ENCODE peak calls at places on chromosomes 6 and 20, in seven cellular contexts. X is H9, A is IMR-90, P is mesenchymal stem cell, J is mesendoderm, H is H1, D is trophoblast cell. F is an unnamed sample. For H3K79me1, the result is how much of the 10 kb centered on the place peaks cover.

GRCh38 chr20:22686097-22686496 is 101.7 kb upstream of the FOXA2 start:
- DNase-seq in X (peak), D (peak), J (peak), A (peak), H (peak), P (peak), F (no peak)

GRCh38 chr6:44806656-44807055 is 419.1 kb downstream of the CDC5L start:
- DNase-seq in A (no peak), J (no peak), X (no peak), H (no peak), P (no peak), D (no peak), F (no peak)

GRCh38 chr6:46271107-46271506 is 100.3 kb upstream of the ENPP5 start:
- DNase-seq in P (no peak), X (no peak), J (no peak), H (no peak), A (no peak), D (no peak), F (no peak)

GRCh38 chr6:107658920-107659879 is 164.9 kb downstream of the SCML4 start:
- DNase-seq in J (no peak), H (no peak), A (peak), P (peak), X (no peak), D (no peak), F (no peak)

GRCh38 chr6:3390698-3391097 is 66.2 kb downstream of the SLC22A23 start:
- DNase-seq in P (no peak), X (no peak), H (no peak), J (no peak), D (no peak), A (peak), F (no peak)

GRCh38 chr6:85402922-85403321 is 47.0 kb upstream of the NT5E start:
- DNase-seq in P (no peak), D (peak), J (no peak), H (no peak), A (no peak), X (no peak), F (no peak)

GRCh38 chr6:43972915-43973304 is 154.3 kb downstream of the MRPL14 start:
- DNase-seq in A (peak), J (no peak), X (peak), P (peak), H (no peak), D (no peak), F (no peak)

GRCh38 chr6:22296936-22297335 is at the start of gene PRL:
- DNase-seq in X (no peak), P (no peak), J (no peak), D (no peak), H (no peak), A (no peak), F (no peak)

GRCh38 chr6:100257661-100258395 is 206.9 kb downstream of the SIM1 start:
- DNase-seq in P (peak), A (peak), D (peak), X (no peak), H (no peak), J (peak), F (peak)

GRCh38 chr20:13788167-13788834 is 3.5 kb downstream of the NDUFAF5 start:
- DNase-seq in P (peak), X (peak), H (no peak), J (peak), D (peak), A (peak), F (peak)

GRCh38 chr6:26215200-26216014 is 128.2 kb downstream of the HFE start:
- DNase-seq in J (peak), H (peak), X (no peak), D (peak), A (peak), P (peak), F (no peak)

GRCh38 chr6:151209071-151209831 is 30.5 kb upstream of the AKAP12 start:
- DNase-seq in X (no peak), A (peak), D (no peak), J (no peak), P (peak), H (no peak), F (no peak)

GRCh38 chr6:20147469-20147868 is 64.8 kb downstream of the MBOAT1 start:
- DNase-seq in H (no peak), P (no peak), A (no peak), J (no peak), X (no peak), D (no peak), F (no peak)

GRCh38 chr20:760751-761417 is 7.4 kb downstream of the SLC52A3 start:
- DNase-seq in P (no peak), H (peak), A (no peak), D (peak), X (peak), J (peak), F (peak)

GRCh38 chr6:24274441-24275083 is 83.3 kb downstream of the DCDC2 start:
- DNase-seq in D (peak), J (peak), P (peak), A (peak), H (no peak), X (no peak), F (no peak)

GRCh38 chr6:165098165-165098564 is 211.2 kb downstream of the C6orf118 start:
- DNase-seq in P (no peak), D (peak), A (no peak), J (peak), X (no peak), H (no peak), F (no peak)

GRCh38 chr6:150465610-150466009 is 96.8 kb downstream of the IYD start:
- DNase-seq in J (no peak), A (no peak), X (no peak), P (no peak), H (no peak), D (no peak), F (no peak)

GRCh38 chr6:45082091-45082490 is 246.0 kb upstream of the RUNX2 start:
- DNase-seq in J (no peak), P (no peak), X (no peak), D (no peak), H (no peak), A (no peak), F (no peak)

GRCh38 chr6:138250513-138251247 is 32.4 kb upstream of the PBOV1 start:
- DNase-seq in D (peak), J (no peak), X (no peak), H (no peak), P (peak), A (peak), F (no peak)

GRCh38 chr20:30811896-30812671 is 445.4 kb upstream of the DEFB115 start:
- DNase-seq in H (peak), A (peak), D (peak), X (peak), J (peak), P (no peak), F (peak)

GRCh38 chr20:32634041-32634805 is 39.5 kb downstream of the C20orf203 start:
- DNase-seq in A (peak), J (no peak), H (no peak), D (no peak), X (no peak), P (no peak), F (no peak)

GRCh38 chr20:33423141-33423834 is 20.3 kb downstream of the SNTA1 start:
- DNase-seq in D (no peak), P (peak), X (no peak), J (no peak), H (no peak), A (peak), F (no peak)

GRCh38 chr6:166462461-166463135 is 79.9 kb upstream of the MPC1 start:
- DNase-seq in J (no peak), A (no peak), P (no peak), H (no peak), X (no peak), D (no peak), F (no peak)

GRCh38 chr6:84740385-84740784 is 24.0 kb downstream of the TBX18 start:
- DNase-seq in A (no peak), X (no peak), D (no peak), P (no peak), H (no peak), J (no peak), F (no peak)

GRCh38 chr20:11451793-11452291 is 465.9 kb upstream of the BTBD3 start:
- DNase-seq in P (no peak), D (no peak), X (peak), J (peak), A (peak), H (no peak), F (peak)

GRCh38 chr20:25247666-25248500 is at the start of gene PYGB:
- DNase-seq in J (peak), X (peak), H (peak), P (peak), D (peak), A (peak), F (peak)

GRCh38 chr6:56579155-56579851 is 63.4 kb downstream of the DST start:
- DNase-seq in J (no peak), A (peak), D (no peak), P (no peak), H (no peak), X (no peak), F (no peak)

GRCh38 chr20:50089787-50090177 is 23.2 kb downstream of the UBE2V1 start:
- DNase-seq in P (no peak), J (no peak), D (no peak), H (no peak), A (no peak), X (no peak), F (no peak)

GRCh38 chr20:50093240-50093639 is 19.7 kb downstream of the UBE2V1 start:
- DNase-seq in A (no peak), X (no peak), P (no peak), H (no peak), J (no peak), D (peak), F (no peak)

GRCh38 chr20:50095476-50096078 is 17.4 kb downstream of the UBE2V1 start:
- DNase-seq in A (no peak), P (no peak), X (no peak), H (no peak), D (no peak), J (no peak), F (no peak)

GRCh38 chr20:50094522-50094921 is 18.4 kb downstream of the UBE2V1 start:
- DNase-seq in X (no peak), A (no peak), P (no peak), H (no peak), D (no peak), J (no peak), F (no peak)

GRCh38 chr20:50092436-50092835 is 20.5 kb downstream of the UBE2V1 start:
- DNase-seq in D (no peak), P (peak), H (no peak), X (no peak), J (no peak), A (no peak), F (no peak)
- H4K8ac ChIP-seq in D (no peak), P (no peak), H (no peak), X (no peak), J (no peak), A (no peak), F (no peak)

DNA sequence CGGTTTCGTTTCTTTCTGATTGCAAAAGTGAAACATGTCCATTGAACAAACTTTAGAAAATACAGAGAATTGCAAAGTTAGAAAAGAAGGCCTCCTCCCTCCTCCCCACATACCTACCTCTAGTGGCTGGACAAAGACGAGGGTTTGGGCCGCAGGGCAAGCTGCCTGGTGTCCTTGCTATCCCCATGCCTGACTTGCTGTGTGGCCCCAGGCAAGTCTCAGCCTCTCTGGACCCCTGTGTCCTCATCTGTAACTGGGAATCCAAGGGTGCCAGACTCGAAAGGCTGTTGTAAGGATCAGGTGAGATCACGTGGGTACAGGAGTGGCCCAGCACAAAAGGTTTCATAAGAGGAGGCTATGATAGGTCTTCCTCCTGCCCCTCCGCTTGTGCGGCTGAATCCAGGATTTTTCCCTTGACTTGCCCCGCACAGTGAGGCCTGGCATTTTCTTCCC is 56.0 kb downstream of the UBE2V1 start:
- DNase-seq in D (peak), X (no peak), P (no peak), J (no peak), H (no peak), A (no peak), F (no peak)
- H3K79me1 ChIP-seq in D (half or more), X (under half), P (under half), J (under half), H (under half), A (under half), F (under half)

DNA sequence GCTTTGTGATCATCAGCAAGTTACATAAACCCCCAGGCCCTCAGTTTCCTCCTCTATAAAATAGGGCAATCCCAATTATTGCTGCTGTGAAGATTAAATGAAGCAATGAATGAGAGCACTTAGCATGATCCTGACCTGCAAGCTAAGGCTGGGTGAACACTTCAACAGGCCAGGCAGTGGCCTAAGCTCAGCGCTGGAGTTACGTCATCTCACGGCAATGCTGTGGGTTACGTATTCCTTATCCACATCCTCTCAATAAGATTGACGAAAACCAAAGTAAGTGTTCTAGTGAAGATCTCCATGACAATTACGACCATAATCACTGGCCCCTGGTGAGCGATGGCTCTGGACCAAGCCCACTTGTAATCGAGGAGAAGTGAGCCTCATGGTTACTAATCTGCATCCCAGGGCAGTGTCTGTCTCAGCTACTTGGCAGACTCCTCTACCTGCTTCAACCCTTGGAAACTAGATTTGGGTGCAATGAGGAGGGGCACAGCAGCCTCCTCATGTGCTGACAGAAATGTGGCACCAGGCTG is 274.1 kb upstream of the ARID1B start:
- DNase-seq in D (no peak), A (no peak), H (no peak), P (no peak), J (peak), X (no peak), F (no peak)
- H3K18ac ChIP-seq in D (no peak), A (no peak), H (no peak), P (no peak), J (no peak), X (no peak), F (no peak)

GRCh38 chr6:112366695-112367546 is 19.8 kb downstream of the RFPL4B start:
- DNase-seq in X (no peak), P (no peak), H (no peak), D (peak), A (no peak), J (no peak), F (no peak)

GRCh38 chr6:112367655-112368054 is 20.5 kb downstream of the RFPL4B start:
- DNase-seq in D (peak), P (no peak), A (no peak), J (no peak), X (no peak), H (no peak), F (no peak)

GRCh38 chr6:112370946-112371345 is 23.8 kb downstream of the RFPL4B start:
- DNase-seq in H (no peak), J (no peak), A (no peak), P (no peak), D (no peak), X (no peak), F (no peak)

DNA sequence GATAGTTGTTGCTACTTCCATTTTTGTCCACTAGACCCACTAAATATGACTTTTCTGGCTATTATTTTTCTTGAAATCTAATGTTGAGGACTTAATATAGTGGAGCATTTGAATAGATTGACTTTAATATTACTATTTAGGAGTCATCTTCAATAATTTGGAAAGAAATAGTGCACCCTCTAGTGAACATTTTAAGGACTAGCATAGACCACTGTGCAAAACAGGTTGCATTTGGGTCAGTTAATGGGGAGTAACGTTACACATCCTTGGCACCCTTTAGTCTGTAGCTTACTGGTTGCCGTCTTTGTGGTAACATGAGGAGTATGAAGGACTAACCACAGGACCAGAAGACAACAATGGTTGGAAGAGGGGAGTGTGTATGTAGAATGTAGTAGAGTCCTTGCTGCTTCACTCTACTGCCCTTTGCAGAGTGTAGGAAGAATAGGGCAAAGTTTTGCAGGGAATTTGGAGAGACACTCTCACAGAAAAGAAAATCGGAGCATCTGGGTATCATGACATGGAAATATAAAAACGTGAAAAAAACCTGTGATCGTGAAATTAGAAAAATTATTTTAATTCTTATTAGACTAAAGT is 25.2 kb downstream of the RFPL4B start:
- DNase-seq in X (no peak), H (no peak), P (peak), D (peak), J (peak), A (peak), F (no peak)
- H4K8ac ChIP-seq in X (no peak), H (no peak), P (no peak), D (no peak), J (no peak), A (no peak), F (no peak)

GRCh38 chr6:169832247-169832948 is 81.0 kb downstream of the ERMARD start:
- DNase-seq in X (no peak), A (peak), J (no peak), P (no peak), D (no peak), H (no peak), F (no peak)
- H3K79me1 ChIP-seq in X (under half), A (under half), J (under half), P (under half), D (under half), H (under half), F (under half)

GRCh38 chr6:115220760-115221159 is 839.9 kb downstream of the FRK start:
- DNase-seq in H (no peak), D (no peak), P (no peak), J (no peak), X (no peak), A (no peak), F (no peak)
- H3K18ac ChIP-seq in H (no peak), D (no peak), P (no peak), J (no peak), X (no peak), A (no peak), F (no peak)

F was measured in neuronal stem cell.